ENCODE peak calls at places on chromosomes 11 and 22, in five cellular contexts. One of them, this sample, is unnamed.

GRCh38 chr11:126893796-126894195 is 106.8 kb downstream of the KIRREL3 start:
- DNase-seq in HepG2: no peak
- DNase-seq in SK-N-SH: no peak
- DNase-seq in K562: no peak
- DNase-seq in H1: no peak
- DNase-seq in this sample: no peak

GRCh38 chr11:33457948-33458347 is 200.8 kb downstream of the HIPK3 start:
- DNase-seq in HepG2: no peak
- DNase-seq in SK-N-SH: no peak
- DNase-seq in K562: no peak
- DNase-seq in H1: no peak
- DNase-seq in this sample: no peak

GRCh38 chr11:126348806-126349582 is 6.5 kb upstream of the ST3GAL4 start:
- DNase-seq in HepG2: no peak
- DNase-seq in SK-N-SH: no peak
- DNase-seq in K562: no peak
- DNase-seq in H1: no peak
- DNase-seq in this sample: no peak

GRCh38 chr11:116042125-116042524 is 537.9 kb upstream of the CADM1 start:
- DNase-seq in HepG2: no peak
- DNase-seq in SK-N-SH: no peak
- DNase-seq in K562: no peak
- DNase-seq in H1: no peak
- DNase-seq in this sample: no peak

GRCh38 chr11:72574046-72574445 is 100.2 kb downstream of the PDE2A start:
- DNase-seq in HepG2: no peak
- DNase-seq in SK-N-SH: no peak
- DNase-seq in K562: no peak
- DNase-seq in H1: no peak
- DNase-seq in this sample: no peak

GRCh38 chr22:19576460-19577421 is 52.5 kb upstream of the CLDN5 start:
- DNase-seq in HepG2: no peak
- DNase-seq in SK-N-SH: peak; percentile 54
- DNase-seq in K562: peak; percentile 83
- DNase-seq in H1: no peak
- DNase-seq in this sample: no peak

GRCh38 chr22:39699631-39700348 is 129.2 kb downstream of the CACNA1I start:
- DNase-seq in HepG2: no peak
- DNase-seq in SK-N-SH: no peak
- DNase-seq in K562: no peak
- DNase-seq in H1: no peak
- DNase-seq in this sample: no peak

GRCh38 chr22:39429916-39430575 is 26.8 kb upstream of the MGAT3 start:
- DNase-seq in HepG2: no peak
- DNase-seq in SK-N-SH: no peak
- DNase-seq in K562: no peak
- DNase-seq in H1: no peak
- DNase-seq in this sample: no peak

GRCh38 chr11:124644426-124645280 is 22.0 kb downstream of the TBRG1 start:
- DNase-seq in HepG2: peak; percentile 64
- DNase-seq in SK-N-SH: peak; percentile 75
- DNase-seq in K562: peak; percentile 81
- DNase-seq in H1: peak; percentile 68
- DNase-seq in this sample: no peak

GRCh38 chr11:82906236-82906635 is 4.7 kb downstream of the DDIAS start:
- DNase-seq in HepG2: peak; percentile 26
- DNase-seq in SK-N-SH: no peak
- DNase-seq in K562: peak; percentile 12
- DNase-seq in H1: no peak
- DNase-seq in this sample: no peak

GRCh38 chr11:94544832-94545640 is 1.3 kb downstream of the FUT4 start:
- DNase-seq in HepG2: no peak
- DNase-seq in SK-N-SH: no peak
- DNase-seq in K562: no peak
- DNase-seq in H1: peak; percentile 75
- DNase-seq in this sample: no peak

GRCh38 chr11:25065711-25066110 is 568.9 kb downstream of the LUZP2 start:
- DNase-seq in HepG2: no peak
- DNase-seq in SK-N-SH: no peak
- DNase-seq in K562: no peak
- DNase-seq in H1: no peak
- DNase-seq in this sample: no peak

GRCh38 chr11:9646324-9646723 is 17.6 kb upstream of the SWAP70 start:
- DNase-seq in HepG2: no peak
- DNase-seq in SK-N-SH: no peak
- DNase-seq in K562: no peak
- DNase-seq in H1: no peak
- DNase-seq in this sample: no peak

GRCh38 chr11:22792497-22792896 is 37.1 kb downstream of the SVIP start:
- DNase-seq in HepG2: peak; percentile 94
- DNase-seq in SK-N-SH: no peak
- DNase-seq in K562: peak; percentile 79
- DNase-seq in H1: no peak
- DNase-seq in this sample: no peak

GRCh38 chr11:64650923-64651523 is 60.0 kb downstream of the SLC22A12 start:
- DNase-seq in HepG2: no peak
- DNase-seq in SK-N-SH: no peak
- DNase-seq in K562: peak; percentile 60
- DNase-seq in H1: peak; percentile 61
- DNase-seq in this sample: no peak

GRCh38 chr22:32339190-32340012 is 18.3 kb upstream of the RFPL3 start:
- DNase-seq in HepG2: no peak
- DNase-seq in SK-N-SH: no peak
- DNase-seq in K562: no peak
- DNase-seq in H1: peak; percentile 48
- DNase-seq in this sample: no peak

GRCh38 chr22:44880588-44881245 is 128.3 kb downstream of the ARHGAP8 start:
- DNase-seq in HepG2: no peak
- DNase-seq in SK-N-SH: no peak
- DNase-seq in K562: no peak
- DNase-seq in H1: no peak
- DNase-seq in this sample: no peak

GRCh38 chr22:40310081-40310770 is 36.1 kb upstream of the ADSL start:
- DNase-seq in HepG2: no peak
- DNase-seq in SK-N-SH: no peak
- DNase-seq in K562: no peak
- DNase-seq in H1: no peak
- DNase-seq in this sample: no peak

GRCh38 chr22:26601726-26602125 is 11.8 kb upstream of the TPST2 start:
- DNase-seq in HepG2: no peak
- DNase-seq in SK-N-SH: no peak
- DNase-seq in K562: no peak
- DNase-seq in H1: no peak
- DNase-seq in this sample: no peak

GRCh38 chr11:103091024-103091423 is 936 bp downstream of the DCUN1D5 start:
- DNase-seq in HepG2: peak; percentile 12
- DNase-seq in SK-N-SH: peak; percentile 25
- DNase-seq in K562: peak; percentile 56
- DNase-seq in H1: no peak
- DNase-seq in this sample: no peak

GRCh38 chr11:20601221-20601914 is 2.0 kb downstream of the SLC6A5 start:
- DNase-seq in HepG2: no peak
- DNase-seq in SK-N-SH: no peak
- DNase-seq in K562: no peak
- DNase-seq in H1: peak; percentile 75
- DNase-seq in this sample: no peak

GRCh38 chr22:38007330-38007902 is 23.1 kb upstream of the SOX10 start:
- DNase-seq in HepG2: no peak
- DNase-seq in SK-N-SH: no peak
- DNase-seq in K562: no peak
- DNase-seq in H1: no peak
- DNase-seq in this sample: no peak

GRCh38 chr11:46281374-46281831 is 3.9 kb downstream of the CREB3L1 start:
- DNase-seq in HepG2: no peak
- DNase-seq in SK-N-SH: no peak
- DNase-seq in K562: peak; percentile 70
- DNase-seq in H1: peak; percentile 54
- DNase-seq in this sample: no peak

GRCh38 chr11:69000831-69001245 is 12.2 kb downstream of the MRGPRF start:
- DNase-seq in HepG2: peak; percentile 57
- DNase-seq in SK-N-SH: peak; percentile 60
- DNase-seq in K562: no peak
- DNase-seq in H1: no peak
- DNase-seq in this sample: no peak

GRCh38 chr22:44245438-44245837 is 64.7 kb downstream of the PARVG start:
- DNase-seq in HepG2: no peak
- DNase-seq in SK-N-SH: no peak
- DNase-seq in K562: no peak
- DNase-seq in H1: peak; percentile 37
- DNase-seq in this sample: no peak

GRCh38 chr11:88603499-88603898 is 266.0 kb upstream of the CTSC start:
- DNase-seq in HepG2: no peak
- DNase-seq in SK-N-SH: no peak
- DNase-seq in K562: no peak
- DNase-seq in H1: no peak
- DNase-seq in this sample: no peak

GRCh38 chr11:64150051-64150450 is 15.9 kb downstream of the MACROD1 start:
- DNase-seq in HepG2: no peak
- DNase-seq in SK-N-SH: no peak
- DNase-seq in K562: no peak
- DNase-seq in H1: no peak
- DNase-seq in this sample: no peak

GRCh38 chr11:65915821-65916251 is 3.0 kb downstream of the C11orf68 start:
- DNase-seq in HepG2: peak; percentile 74
- DNase-seq in SK-N-SH: no peak
- DNase-seq in K562: peak; percentile 55
- DNase-seq in H1: no peak
- DNase-seq in this sample: no peak

GRCh38 chr11:65206441-65206841 is 24.7 kb downstream of the CAPN1 start:
- DNase-seq in HepG2: no peak
- DNase-seq in SK-N-SH: no peak
- DNase-seq in K562: no peak
- DNase-seq in H1: no peak
- DNase-seq in this sample: no peak

GRCh38 chr11:14357843-14358728 is 897 bp downstream of the RRAS2 start:
- DNase-seq in HepG2: peak; percentile 66
- DNase-seq in SK-N-SH: peak; percentile 83
- DNase-seq in K562: peak; percentile 62
- DNase-seq in H1: peak; percentile 78
- DNase-seq in this sample: no peak

GRCh38 chr11:62088331-62088933 is 35.4 kb upstream of the INCENP start:
- DNase-seq in HepG2: no peak
- DNase-seq in SK-N-SH: no peak
- DNase-seq in K562: no peak
- DNase-seq in H1: no peak
- DNase-seq in this sample: no peak
- H3K4me2 ChIP-seq in HepG2: no peak overlapping the region
- H3K4me2 ChIP-seq in SK-N-SH: no peak overlapping the region
- H3K4me2 ChIP-seq in K562: no peak overlapping the region
- H3K4me2 ChIP-seq in H1: no peak overlapping the region
- H3K4me2 ChIP-seq in this sample: no peak overlapping the region

DNA sequence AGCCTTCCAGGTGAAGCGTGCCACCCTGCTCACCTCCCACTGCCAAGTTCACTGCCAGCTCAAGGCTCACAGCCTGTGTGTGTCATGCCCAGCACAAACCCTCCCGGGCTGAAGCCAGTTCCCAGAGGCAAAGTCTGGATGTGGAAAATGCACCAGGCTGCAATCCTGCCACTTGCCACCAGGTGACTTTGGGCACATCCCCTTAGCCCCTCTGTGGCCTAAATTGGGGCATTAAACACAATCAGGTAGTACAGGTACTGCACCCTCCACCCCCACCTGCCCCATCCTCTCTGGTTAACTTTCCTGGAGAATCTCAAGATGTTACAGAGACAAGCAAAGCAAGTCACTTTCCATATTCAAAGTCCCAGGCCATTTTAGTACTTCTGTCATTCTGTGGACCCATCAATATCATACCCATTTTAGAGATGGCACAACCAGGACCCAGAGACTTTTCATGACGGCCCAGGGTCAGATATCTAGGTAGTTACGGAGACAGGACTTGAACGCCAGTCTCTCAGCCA is 1.8 kb upstream of the RASD2 start:
- DNase-seq in HepG2: no peak
- DNase-seq in SK-N-SH: peak; percentile 65
- DNase-seq in K562: peak; percentile 30
- DNase-seq in H1: peak; percentile 87
- DNase-seq in this sample: no peak
- TF ChIP-seq CHD2 in HepG2: no peak
- TF ChIP-seq CHD2 in SK-N-SH: no peak
- TF ChIP-seq CHD2 in K562: no peak
- TF ChIP-seq CHD2 in H1: no peak
- TF ChIP-seq CHD2 in this sample: no peak

GRCh38 chr11:61509058-61510029 is 795 bp downstream of the LRRC10B start:
- DNase-seq in HepG2: peak; percentile 63
- DNase-seq in SK-N-SH: peak; percentile 92
- DNase-seq in K562: peak; percentile 83
- DNase-seq in H1: peak; percentile 84
- DNase-seq in this sample: no peak
- H3K27me3 ChIP-seq in HepG2: peaks cover 17% of the 10 kb centered on the region
- H3K27me3 ChIP-seq in SK-N-SH: peaks cover 32% of the 10 kb centered on the region
- H3K27me3 ChIP-seq in K562: peaks cover 78% of the 10 kb centered on the region
- H3K27me3 ChIP-seq in H1: peaks cover 43% of the 10 kb centered on the region
- H3K27me3 ChIP-seq in this sample: peaks cover 14% of the 10 kb centered on the region

DNA sequence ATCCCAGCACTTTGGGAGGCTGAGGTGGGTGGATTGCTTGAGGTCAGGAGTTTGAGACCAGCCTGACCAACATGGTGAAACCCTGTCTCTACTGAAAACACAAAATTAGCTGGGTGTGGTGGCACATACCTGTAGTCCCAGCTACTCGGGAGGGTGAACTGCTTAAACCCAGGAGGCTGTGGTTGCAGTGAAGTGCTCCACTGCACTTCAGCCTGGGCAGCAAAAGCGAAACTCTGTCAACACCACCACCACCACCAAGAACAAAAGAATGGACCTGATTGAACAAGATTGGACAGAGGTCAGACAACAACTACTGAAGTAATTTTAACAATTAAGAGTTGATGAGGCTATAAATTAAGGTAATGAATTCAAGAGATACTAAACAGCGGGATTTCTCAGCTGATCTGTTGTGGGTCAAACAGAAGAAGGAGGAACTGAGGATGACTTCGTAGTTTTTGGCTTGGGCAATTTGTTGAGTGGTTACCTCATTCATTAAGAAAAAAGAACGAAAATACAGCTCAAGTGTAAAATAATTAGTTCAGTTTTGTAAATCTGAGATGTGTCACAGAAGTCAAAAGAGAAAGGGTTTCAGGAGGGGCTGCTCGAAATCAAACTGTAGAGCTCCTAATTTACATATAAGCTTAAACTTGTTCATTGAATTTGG is 4.7 kb downstream of the IL18 start:
- DNase-seq in HepG2: no peak
- DNase-seq in SK-N-SH: no peak
- DNase-seq in K562: no peak
- DNase-seq in H1: no peak
- DNase-seq in this sample: no peak
- H3K4me2 ChIP-seq in HepG2: no peak overlapping the region
- H3K4me2 ChIP-seq in SK-N-SH: no peak overlapping the region
- H3K4me2 ChIP-seq in K562: peak overlapping the region; percentile 42
- H3K4me2 ChIP-seq in H1: no peak overlapping the region
- H3K4me2 ChIP-seq in this sample: no peak overlapping the region

GRCh38 chr22:36946436-36947158 is 33.2 kb downstream of the CSF2RB start:
- DNase-seq in HepG2: no peak
- DNase-seq in SK-N-SH: no peak
- DNase-seq in K562: peak; percentile 9
- DNase-seq in H1: no peak
- DNase-seq in this sample: no peak
- TF ChIP-seq CHD2 in HepG2: no peak
- TF ChIP-seq CHD2 in SK-N-SH: no peak
- TF ChIP-seq CHD2 in K562: no peak
- TF ChIP-seq CHD2 in H1: no peak
- TF ChIP-seq CHD2 in this sample: no peak

This sample was measured in GM12878.